ENCODE peak calls at places on chromosomes 16 and 17, in five cellular contexts. X is activated T-cell treated with anti-CD3 and anti-CD28 coated beads, Interleukin-2, amount 50 U/mL, for 72 hours; I is A549; C is activated CD4-positive, alpha-beta T cell treated with anti-CD3 and anti-CD28 coated beads, Interleukin-2, amount 10 ng/mL, durations not matched to agents 7 days and 5 days; D is foreskin melanocyte. K is an unnamed sample.

GRCh38 chr17:61750656-61751055 is 112.7 kb downstream of the BRIP1 start:
- DNase-seq in X (no peak), C (no peak), I (no peak), D (no peak), K (no peak)

GRCh38 chr17:38730526-38731379 is 612 bp downstream of the CISD3 start:
- DNase-seq in C (peak), X (peak), D (peak), I (peak), K (no peak)

GRCh38 chr17:55440391-55440790 is 18.8 kb upstream of the MMD start:
- DNase-seq in C (no peak), X (no peak), I (no peak), D (no peak), K (no peak)

GRCh38 chr16:81650982-81651562 is 128.0 kb upstream of the PLCG2 start:
- DNase-seq in X (no peak), C (no peak), D (no peak), I (no peak), K (no peak)

GRCh38 chr16:814974-815373 is 14.4 kb upstream of the GNG13 start:
- DNase-seq in D (no peak), I (no peak), C (no peak), X (no peak), K (no peak)

GRCh38 chr17:51046527-51047384 is 73.9 kb downstream of the SPAG9 start:
- DNase-seq in X (no peak), D (peak), I (no peak), C (no peak), K (no peak)

GRCh38 chr17:4837471-4838305 is 4.5 kb downstream of the MINK1 start:
- DNase-seq in D (no peak), C (no peak), X (no peak), I (no peak), K (no peak)

GRCh38 chr17:15289285-15290185 is 24.4 kb upstream of the PMP22 start:
- DNase-seq in X (no peak), D (no peak), I (peak), C (no peak), K (no peak)

GRCh38 chr17:58520843-58521430 is 6.5 kb upstream of the MTMR4 start:
- DNase-seq in I (no peak), D (no peak), X (no peak), C (no peak), K (no peak)

GRCh38 chr17:8838551-8839095 is 28.9 kb downstream of the PIK3R6 start:
- DNase-seq in X (no peak), D (no peak), I (no peak), C (no peak), K (no peak)

GRCh38 chr16:68344252-68344651 is 33.4 kb downstream of the PRMT7 start:
- DNase-seq in C (no peak), X (no peak), D (no peak), I (no peak), K (no peak)